ENCODE peak calls at places on chromosome 14, in nine cellular contexts. J is neuronal stem cell; M is mammary epithelial cell; H is brain microvascular endothelial cell; Q is GM23338; V is aorta; Z is effector memory CD4-positive, alpha-beta T cell; D is CD8-positive, alpha-beta T cell; N is fibroblast of lung. C is an unnamed sample. For H3K27me3, the result is how much of the 10 kb centered on the place peaks cover.

GRCh38 chr14:66628646-66629045 is 120.7 kb downstream of the GPHN start:
- DNase-seq in D (no peak), Q (no peak), N (peak), Z (no peak), M (no peak), J (no peak), H (no peak), V (no peak), C (no peak)

GRCh38 chr14:92950193-92950540 is 27.2 kb downstream of the CHGA start:
- DNase-seq in M (no peak), D (no peak), H (no peak), N (no peak), V (no peak), Q (no peak), J (no peak), Z (no peak), C (no peak)

GRCh38 chr14:97298775-97299174 is 501.6 kb downstream of the VRK1 start:
- DNase-seq in D (no peak), J (no peak), Z (no peak), V (no peak), H (no peak), M (no peak), N (no peak), Q (no peak), C (no peak)

GRCh38 chr14:105316563-105316941 is 2.0 kb downstream of the PACS2 start:
- DNase-seq in V (no peak), D (no peak), H (no peak), Q (no peak), M (no peak), J (no peak), N (no peak), Z (no peak), C (no peak)

GRCh38 chr14:103508930-103509329 is 13.7 kb downstream of the CKB start:
- DNase-seq in Z (no peak), M (no peak), Q (no peak), D (no peak), J (no peak), N (no peak), V (no peak), H (no peak), C (no peak)

GRCh38 chr14:103935102-103935501 is 6.8 kb downstream of the TDRD9 start:
- DNase-seq in N (no peak), D (no peak), V (no peak), J (no peak), Z (no peak), M (no peak), Q (no peak), H (no peak), C (no peak)

GRCh38 chr14:99748529-99748928 is 44.7 kb upstream of the EML1 start:
- DNase-seq in Z (no peak), V (no peak), M (no peak), Q (no peak), D (no peak), N (no peak), H (no peak), J (no peak), C (no peak)

GRCh38 chr14:45085004-45085403 is 1.1 kb downstream of the PRPF39 start:
- DNase-seq in D (no peak), Q (no peak), V (no peak), Z (no peak), J (no peak), N (peak), M (peak), H (no peak), C (peak)

GRCh38 chr14:65156568-65157366 is 54.5 kb upstream of the MAX start:
- DNase-seq in V (peak), Q (no peak), M (peak), H (peak), Z (no peak), D (no peak), N (peak), J (no peak), C (no peak)

GRCh38 chr14:68458840-68459469 is 333.9 kb downstream of the ZFP36L1 start:
- DNase-seq in H (peak), D (no peak), Z (no peak), J (no peak), Q (peak), N (peak), V (peak), M (peak), C (peak)

GRCh38 chr14:35341454-35342159 is 49.4 kb downstream of the PSMA6 start:
- DNase-seq in H (no peak), M (peak), V (peak), Q (peak), N (peak), D (peak), Z (peak), J (no peak), C (peak)

GRCh38 chr14:85316701-85317100 is 213.2 kb upstream of the FLRT2 start:
- DNase-seq in M (peak), J (no peak), Q (no peak), N (peak), D (no peak), H (no peak), V (no peak), Z (no peak), C (no peak)

DNA sequence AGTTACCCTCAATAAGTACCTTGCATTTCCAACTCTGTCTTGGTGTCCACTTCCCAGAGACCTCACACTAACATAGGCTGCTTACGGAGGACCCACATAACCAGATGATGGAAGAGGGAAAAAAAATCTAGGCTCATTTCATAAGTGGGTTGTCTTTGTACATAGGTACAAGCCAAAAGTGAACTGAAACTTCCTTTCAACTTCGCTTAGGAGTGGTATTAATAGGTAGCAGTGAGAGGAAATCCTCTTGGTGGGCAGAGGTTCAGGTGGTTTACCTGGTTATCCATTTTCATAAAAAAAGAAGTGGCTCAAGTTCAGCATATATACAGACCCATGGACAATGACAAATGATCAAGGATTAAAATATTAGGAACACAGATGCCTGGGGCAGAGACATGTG is 35.8 kb upstream of the RNU6-7 start:
- DNase-seq in N (no peak), Z (no peak), V (no peak), J (no peak), M (no peak), D (no peak), Q (no peak), H (no peak), C (no peak)
- H3K27me3 ChIP-seq in N (under half), Z (under half), V (under half), J (under half), M (under half), D (under half), Q (under half), H (under half), C (under half)

GRCh38 chr14:75699331-75699730 is 38.3 kb downstream of the TTLL5 start:
- DNase-seq in H (no peak), V (no peak), Z (no peak), J (no peak), N (no peak), D (no peak), M (no peak), Q (no peak), C (no peak)

GRCh38 chr14:75705014-75705413 is 44.0 kb downstream of the TTLL5 start:
- DNase-seq in M (no peak), J (no peak), D (no peak), Q (no peak), H (no peak), N (peak), V (no peak), Z (no peak), C (no peak)

GRCh38 chr14:75700295-75700694 is 39.2 kb downstream of the TTLL5 start:
- DNase-seq in H (no peak), J (no peak), V (no peak), M (no peak), Q (no peak), N (no peak), D (no peak), Z (no peak), C (no peak)

GRCh38 chr14:75702107-75702506 is 41.1 kb downstream of the TTLL5 start:
- DNase-seq in Z (no peak), H (no peak), N (no peak), J (no peak), V (no peak), M (no peak), D (no peak), Q (no peak), C (no peak)

GRCh38 chr14:75702606-75703261 is 41.7 kb downstream of the TTLL5 start:
- DNase-seq in M (no peak), V (no peak), H (no peak), N (peak), Q (no peak), J (peak), D (no peak), Z (no peak), C (no peak)
- H3K4me3 ChIP-seq in M (no peak), V (no peak), H (no peak), N (no peak), Q (no peak), J (no peak), D (no peak), Z (no peak), C (no peak)

GRCh38 chr14:36426836-36427235 is 93.2 kb downstream of the NKX2-1 start:
- DNase-seq in D (no peak), Q (no peak), V (no peak), N (no peak), M (no peak), H (no peak), J (no peak), Z (no peak), C (no peak)

GRCh38 chr14:36429692-36430091 is 90.3 kb downstream of the NKX2-1 start:
- DNase-seq in M (peak), N (no peak), J (no peak), V (no peak), Z (no peak), Q (no peak), D (no peak), H (no peak), C (no peak)

GRCh38 chr14:36430662-36431084 is 89.4 kb downstream of the NKX2-1 start:
- DNase-seq in D (no peak), V (no peak), M (no peak), N (no peak), H (no peak), Q (no peak), Z (no peak), J (no peak), C (no peak)

GRCh38 chr14:36428350-36428749 is 91.7 kb downstream of the NKX2-1 start:
- DNase-seq in V (no peak), M (no peak), Q (no peak), H (no peak), Z (no peak), N (no peak), J (no peak), D (no peak), C (no peak)

DNA sequence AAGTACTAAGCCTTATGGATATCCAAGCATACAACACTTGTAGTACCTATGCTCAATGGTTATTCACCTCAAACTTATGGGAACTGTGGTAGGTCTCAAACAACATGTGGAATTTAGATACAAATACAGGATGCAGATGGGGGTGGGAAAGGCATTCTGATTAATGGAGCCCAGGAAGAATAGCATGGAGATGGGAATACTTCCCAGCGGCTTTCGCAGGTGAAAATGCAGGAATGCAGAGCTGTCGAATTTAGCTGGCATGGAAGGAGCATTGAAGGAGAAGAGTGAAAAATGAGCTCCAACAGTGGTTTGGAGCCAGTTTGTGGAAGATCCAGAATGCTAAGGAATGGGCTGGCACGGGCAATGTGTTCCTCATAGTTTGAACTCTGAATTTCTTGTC is 89.9 kb downstream of the NKX2-1 start:
- DNase-seq in V (no peak), N (no peak), J (no peak), Q (peak), M (no peak), Z (no peak), H (no peak), D (no peak), C (no peak)
- H3K27me3 ChIP-seq in V (under half), N (under half), J (under half), Q (under half), M (under half), Z (under half), H (under half), D (under half), C (under half)

GRCh38 chr14:71960620-71961353 is 28.6 kb downstream of the RGS6 start:
- DNase-seq in V (no peak), H (no peak), Z (no peak), Q (no peak), N (no peak), J (no peak), D (no peak), M (no peak), C (no peak)
- H3K4me3 ChIP-seq in V (no peak), H (no peak), Z (no peak), Q (no peak), N (no peak), J (no peak), D (no peak), M (no peak), C (no peak)

GRCh38 chr14:22071001-22071400 is 397.4 kb upstream of the OR4E1 start:
- DNase-seq in J (no peak), N (no peak), Q (no peak), D (peak), Z (peak), H (no peak), M (no peak), V (no peak), C (no peak)
- H3K27me3 ChIP-seq in J (under half), N (under half), Q (under half), D (under half), Z (under half), H (under half), M (under half), V (under half), C (under half)

GRCh38 chr14:76923422-76924362 is 97.5 kb downstream of the LRRC74A start:
- DNase-seq in Z (no peak), D (no peak), H (no peak), J (no peak), V (no peak), Q (peak), N (no peak), M (no peak), C (no peak)

GRCh38 chr14:76919811-76920571 is 93.8 kb downstream of the LRRC74A start:
- DNase-seq in D (peak), N (peak), Q (peak), M (peak), J (no peak), H (peak), V (peak), Z (peak), C (peak)

GRCh38 chr14:76920572-76921175 is 94.5 kb downstream of the LRRC74A start:
- DNase-seq in H (no peak), D (no peak), Q (peak), M (no peak), V (no peak), Z (no peak), N (no peak), J (no peak), C (peak)

GRCh38 chr14:76922599-76922998 is 96.4 kb downstream of the LRRC74A start:
- DNase-seq in M (no peak), N (peak), V (no peak), Q (peak), H (no peak), J (no peak), Z (no peak), D (no peak), C (no peak)

GRCh38 chr14:76922092-76922491 is 95.9 kb downstream of the LRRC74A start:
- DNase-seq in H (no peak), V (no peak), Z (no peak), M (no peak), Q (no peak), J (no peak), D (no peak), N (no peak), C (no peak)
- H3K4me3 ChIP-seq in H (no peak), V (no peak), Z (no peak), M (no peak), Q (no peak), J (no peak), D (no peak), N (no peak), C (no peak)

C was measured in HAP-1.